ENCODE peak calls at places on chromosome 10, in eight cellular contexts. One of them, this sample, is unnamed.

GRCh38 chr10:105109164-105109563 is 468.1 kb downstream of the SORCS3 start:
- DNase-seq in heart right ventricle: no peak
- DNase-seq in cardiac muscle cell: no peak
- DNase-seq in brain microvascular endothelial cell: no peak
- DNase-seq in esophagus muscularis mucosa: no peak
- DNase-seq in heart left ventricle: no peak
- DNase-seq in neural progenitor cell: no peak
- DNase-seq in CD8-positive, alpha-beta T cell: no peak
- DNase-seq in this sample: no peak

GRCh38 chr10:70494966-70495365 is 16.4 kb downstream of the PALD1 start:
- DNase-seq in CD8-positive, alpha-beta T cell: no peak
- DNase-seq in esophagus muscularis mucosa: no peak
- DNase-seq in brain microvascular endothelial cell: no peak
- DNase-seq in neural progenitor cell: no peak
- DNase-seq in cardiac muscle cell: no peak
- DNase-seq in heart right ventricle: peak
- DNase-seq in heart left ventricle: no peak
- DNase-seq in this sample: no peak

GRCh38 chr10:75400163-75400768 is 1.3 kb downstream of the ZNF503 start:
- DNase-seq in heart left ventricle: no peak
- DNase-seq in neural progenitor cell: peak
- DNase-seq in heart right ventricle: no peak
- DNase-seq in esophagus muscularis mucosa: no peak
- DNase-seq in brain microvascular endothelial cell: no peak
- DNase-seq in cardiac muscle cell: peak
- DNase-seq in CD8-positive, alpha-beta T cell: no peak
- DNase-seq in this sample: peak

GRCh38 chr10:110206988-110207804 is at the start of gene MXI1:
- DNase-seq in esophagus muscularis mucosa: peak
- DNase-seq in neural progenitor cell: peak
- DNase-seq in heart right ventricle: peak
- DNase-seq in brain microvascular endothelial cell: peak
- DNase-seq in heart left ventricle: peak
- DNase-seq in CD8-positive, alpha-beta T cell: no peak
- DNase-seq in cardiac muscle cell: peak
- DNase-seq in this sample: peak

GRCh38 chr10:15518256-15518655 is 147.2 kb upstream of the FAM171A1 start:
- DNase-seq in cardiac muscle cell: peak
- DNase-seq in esophagus muscularis mucosa: no peak
- DNase-seq in neural progenitor cell: no peak
- DNase-seq in heart left ventricle: no peak
- DNase-seq in CD8-positive, alpha-beta T cell: no peak
- DNase-seq in heart right ventricle: no peak
- DNase-seq in brain microvascular endothelial cell: peak
- DNase-seq in this sample: peak

GRCh38 chr10:120456626-120457430 is at the start of gene PLPP4:
- DNase-seq in neural progenitor cell: peak
- DNase-seq in brain microvascular endothelial cell: peak
- DNase-seq in cardiac muscle cell: peak
- DNase-seq in CD8-positive, alpha-beta T cell: no peak
- DNase-seq in esophagus muscularis mucosa: peak
- DNase-seq in heart right ventricle: no peak
- DNase-seq in heart left ventricle: no peak
- DNase-seq in this sample: no peak

GRCh38 chr10:109978481-109978880 is 29.3 kb upstream of the ADD3 start:
- DNase-seq in cardiac muscle cell: peak
- DNase-seq in brain microvascular endothelial cell: peak
- DNase-seq in heart left ventricle: peak
- DNase-seq in esophagus muscularis mucosa: no peak
- DNase-seq in CD8-positive, alpha-beta T cell: peak
- DNase-seq in neural progenitor cell: peak
- DNase-seq in heart right ventricle: peak
- DNase-seq in this sample: peak

GRCh38 chr10:98790817-98791216 is 344.1 kb upstream of the HPS1 start:
- DNase-seq in esophagus muscularis mucosa: no peak
- DNase-seq in CD8-positive, alpha-beta T cell: no peak
- DNase-seq in neural progenitor cell: peak
- DNase-seq in cardiac muscle cell: peak
- DNase-seq in heart left ventricle: no peak
- DNase-seq in heart right ventricle: no peak
- DNase-seq in brain microvascular endothelial cell: no peak
- DNase-seq in this sample: no peak

GRCh38 chr10:11509036-11509435 is 102.4 kb downstream of the USP6NL start:
- DNase-seq in heart left ventricle: no peak
- DNase-seq in neural progenitor cell: peak
- DNase-seq in heart right ventricle: no peak
- DNase-seq in cardiac muscle cell: peak
- DNase-seq in CD8-positive, alpha-beta T cell: no peak
- DNase-seq in esophagus muscularis mucosa: no peak
- DNase-seq in brain microvascular endothelial cell: no peak
- DNase-seq in this sample: no peak

GRCh38 chr10:111082102-111082975 is 5.5 kb downstream of the ADRA2A start:
- DNase-seq in heart right ventricle: no peak
- DNase-seq in neural progenitor cell: no peak
- DNase-seq in cardiac muscle cell: no peak
- DNase-seq in brain microvascular endothelial cell: no peak
- DNase-seq in heart left ventricle: no peak
- DNase-seq in CD8-positive, alpha-beta T cell: no peak
- DNase-seq in esophagus muscularis mucosa: peak
- DNase-seq in this sample: no peak

GRCh38 chr10:34298371-34298818 is 516.7 kb downstream of the PARD3 start:
- DNase-seq in neural progenitor cell: no peak
- DNase-seq in CD8-positive, alpha-beta T cell: no peak
- DNase-seq in brain microvascular endothelial cell: no peak
- DNase-seq in heart right ventricle: no peak
- DNase-seq in heart left ventricle: no peak
- DNase-seq in cardiac muscle cell: no peak
- DNase-seq in esophagus muscularis mucosa: no peak
- DNase-seq in this sample: no peak

GRCh38 chr10:70853031-70853430 is 35.3 kb downstream of the PCBD1 start:
- DNase-seq in neural progenitor cell: no peak
- DNase-seq in heart left ventricle: no peak
- DNase-seq in CD8-positive, alpha-beta T cell: no peak
- DNase-seq in cardiac muscle cell: no peak
- DNase-seq in heart right ventricle: no peak
- DNase-seq in esophagus muscularis mucosa: no peak
- DNase-seq in brain microvascular endothelial cell: no peak
- DNase-seq in this sample: no peak

GRCh38 chr10:101441539-101442455 is 87.8 kb downstream of the BTRC start:
- DNase-seq in cardiac muscle cell: peak
- DNase-seq in neural progenitor cell: peak
- DNase-seq in brain microvascular endothelial cell: peak
- DNase-seq in esophagus muscularis mucosa: no peak
- DNase-seq in heart right ventricle: peak
- DNase-seq in heart left ventricle: peak
- DNase-seq in CD8-positive, alpha-beta T cell: no peak
- DNase-seq in this sample: peak

GRCh38 chr10:101438881-101439391 is 85.0 kb downstream of the BTRC start:
- DNase-seq in brain microvascular endothelial cell: no peak
- DNase-seq in CD8-positive, alpha-beta T cell: no peak
- DNase-seq in cardiac muscle cell: no peak
- DNase-seq in heart right ventricle: no peak
- DNase-seq in esophagus muscularis mucosa: no peak
- DNase-seq in heart left ventricle: no peak
- DNase-seq in neural progenitor cell: no peak
- DNase-seq in this sample: no peak

GRCh38 chr10:101436302-101436701 is 82.3 kb downstream of the BTRC start:
- DNase-seq in CD8-positive, alpha-beta T cell: no peak
- DNase-seq in neural progenitor cell: no peak
- DNase-seq in cardiac muscle cell: no peak
- DNase-seq in esophagus muscularis mucosa: no peak
- DNase-seq in heart left ventricle: no peak
- DNase-seq in heart right ventricle: no peak
- DNase-seq in brain microvascular endothelial cell: no peak
- DNase-seq in this sample: no peak
- H3K4me3 ChIP-seq in CD8-positive, alpha-beta T cell: no peak
- H3K4me3 ChIP-seq in neural progenitor cell: no peak
- H3K4me3 ChIP-seq in cardiac muscle cell: no peak
- H3K4me3 ChIP-seq in esophagus muscularis mucosa: no peak
- H3K4me3 ChIP-seq in heart left ventricle: no peak
- H3K4me3 ChIP-seq in heart right ventricle: no peak
- H3K4me3 ChIP-seq in brain microvascular endothelial cell: no peak
- H3K4me3 ChIP-seq in this sample: no peak

GRCh38 chr10:86956195-86956840 is 1.1 kb downstream of the MMRN2 start:
- DNase-seq in heart left ventricle: no peak
- DNase-seq in cardiac muscle cell: no peak
- DNase-seq in neural progenitor cell: no peak
- DNase-seq in brain microvascular endothelial cell: no peak
- DNase-seq in heart right ventricle: no peak
- DNase-seq in CD8-positive, alpha-beta T cell: no peak
- DNase-seq in esophagus muscularis mucosa: no peak
- DNase-seq in this sample: no peak

GRCh38 chr10:86956841-86957448 is 470 bp downstream of the MMRN2 start:
- DNase-seq in neural progenitor cell: no peak
- DNase-seq in esophagus muscularis mucosa: no peak
- DNase-seq in CD8-positive, alpha-beta T cell: no peak
- DNase-seq in cardiac muscle cell: no peak
- DNase-seq in heart right ventricle: no peak
- DNase-seq in brain microvascular endothelial cell: no peak
- DNase-seq in heart left ventricle: no peak
- DNase-seq in this sample: no peak

GRCh38 chr10:86958831-86959736 is 685 bp downstream of the SNCG start:
- DNase-seq in heart right ventricle: peak
- DNase-seq in CD8-positive, alpha-beta T cell: no peak
- DNase-seq in brain microvascular endothelial cell: peak
- DNase-seq in esophagus muscularis mucosa: no peak
- DNase-seq in neural progenitor cell: no peak
- DNase-seq in cardiac muscle cell: peak
- DNase-seq in heart left ventricle: peak
- DNase-seq in this sample: peak

GRCh38 chr10:86958109-86958830 is at the start of gene SNCG:
- DNase-seq in esophagus muscularis mucosa: no peak
- DNase-seq in heart left ventricle: peak
- DNase-seq in brain microvascular endothelial cell: no peak
- DNase-seq in cardiac muscle cell: peak
- DNase-seq in CD8-positive, alpha-beta T cell: no peak
- DNase-seq in neural progenitor cell: no peak
- DNase-seq in heart right ventricle: peak
- DNase-seq in this sample: no peak

GRCh38 chr10:86957471-86958108 is at the start of gene MMRN2:
- DNase-seq in heart left ventricle: peak
- DNase-seq in CD8-positive, alpha-beta T cell: no peak
- DNase-seq in cardiac muscle cell: peak
- DNase-seq in esophagus muscularis mucosa: no peak
- DNase-seq in neural progenitor cell: no peak
- DNase-seq in brain microvascular endothelial cell: no peak
- DNase-seq in heart right ventricle: peak
- DNase-seq in this sample: no peak
- TF ChIP-seq CTCF in heart left ventricle: no peak
- TF ChIP-seq CTCF in CD8-positive, alpha-beta T cell: no peak
- TF ChIP-seq CTCF in cardiac muscle cell: no peak
- TF ChIP-seq CTCF in esophagus muscularis mucosa: no peak
- TF ChIP-seq CTCF in neural progenitor cell: no peak
- TF ChIP-seq CTCF in brain microvascular endothelial cell: no peak
- TF ChIP-seq CTCF in heart right ventricle: no peak
- TF ChIP-seq CTCF in this sample: no peak

DNA sequence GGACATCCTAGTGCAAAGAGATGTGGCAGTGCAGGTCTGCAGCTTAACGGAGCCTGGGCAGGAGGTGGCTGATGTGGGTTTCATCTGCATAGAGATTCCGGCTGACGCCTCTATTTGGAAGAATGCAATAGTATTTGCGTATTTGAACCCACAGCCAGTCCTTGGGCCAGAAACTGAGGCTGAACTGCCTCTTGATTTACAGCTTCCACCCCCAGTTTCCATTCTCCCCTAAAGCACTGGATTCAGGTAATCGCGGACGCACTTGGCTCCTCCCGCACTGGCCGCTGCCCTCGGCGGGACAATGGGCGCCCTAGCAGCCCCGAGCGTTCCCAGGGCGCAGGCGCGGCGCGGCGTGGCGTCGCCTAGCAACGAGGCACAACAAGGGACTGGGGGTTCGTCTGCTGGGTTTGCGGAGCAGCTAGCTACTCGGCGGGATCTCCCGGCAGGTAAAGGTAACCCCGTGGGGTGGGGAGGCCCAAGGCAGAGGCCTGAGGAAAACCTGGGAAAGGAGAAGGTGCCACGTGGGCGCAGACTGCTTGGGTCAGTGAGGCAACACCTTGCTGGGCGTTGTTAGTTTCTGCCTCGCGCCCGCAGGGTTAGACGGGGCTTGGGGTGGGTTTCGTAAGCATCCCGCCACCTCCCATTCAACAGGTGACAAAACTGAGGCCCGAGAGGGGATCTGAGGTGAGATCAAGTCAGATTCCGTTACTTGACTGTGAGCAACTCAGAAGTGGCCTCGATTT is at the start of gene ARMC3:
- DNase-seq in neural progenitor cell: peak
- DNase-seq in esophagus muscularis mucosa: no peak
- DNase-seq in heart left ventricle: peak
- DNase-seq in CD8-positive, alpha-beta T cell: peak
- DNase-seq in cardiac muscle cell: peak
- DNase-seq in heart right ventricle: peak
- DNase-seq in brain microvascular endothelial cell: peak
- DNase-seq in this sample: peak
- H3K4me3 ChIP-seq in neural progenitor cell: peak
- H3K4me3 ChIP-seq in esophagus muscularis mucosa: peak
- H3K4me3 ChIP-seq in heart left ventricle: peak
- H3K4me3 ChIP-seq in CD8-positive, alpha-beta T cell: peak
- H3K4me3 ChIP-seq in cardiac muscle cell: peak
- H3K4me3 ChIP-seq in heart right ventricle: peak
- H3K4me3 ChIP-seq in brain microvascular endothelial cell: peak
- H3K4me3 ChIP-seq in this sample: peak

GRCh38 chr10:49417311-49418052 is 21.6 kb upstream of the DRGX start:
- DNase-seq in cardiac muscle cell: no peak
- DNase-seq in heart left ventricle: no peak
- DNase-seq in CD8-positive, alpha-beta T cell: no peak
- DNase-seq in heart right ventricle: no peak
- DNase-seq in esophagus muscularis mucosa: no peak
- DNase-seq in neural progenitor cell: no peak
- DNase-seq in brain microvascular endothelial cell: no peak
- DNase-seq in this sample: no peak

GRCh38 chr10:49415109-49415508 is 19.2 kb upstream of the DRGX start:
- DNase-seq in neural progenitor cell: no peak
- DNase-seq in heart right ventricle: no peak
- DNase-seq in heart left ventricle: no peak
- DNase-seq in CD8-positive, alpha-beta T cell: no peak
- DNase-seq in brain microvascular endothelial cell: no peak
- DNase-seq in esophagus muscularis mucosa: no peak
- DNase-seq in cardiac muscle cell: no peak
- DNase-seq in this sample: no peak

GRCh38 chr10:49412571-49412970 is 16.7 kb upstream of the DRGX start:
- DNase-seq in CD8-positive, alpha-beta T cell: no peak
- DNase-seq in heart right ventricle: no peak
- DNase-seq in heart left ventricle: no peak
- DNase-seq in esophagus muscularis mucosa: no peak
- DNase-seq in cardiac muscle cell: no peak
- DNase-seq in neural progenitor cell: no peak
- DNase-seq in brain microvascular endothelial cell: no peak
- DNase-seq in this sample: no peak

GRCh38 chr10:49415846-49416245 is 20.0 kb upstream of the DRGX start:
- DNase-seq in CD8-positive, alpha-beta T cell: no peak
- DNase-seq in heart right ventricle: no peak
- DNase-seq in brain microvascular endothelial cell: no peak
- DNase-seq in neural progenitor cell: no peak
- DNase-seq in cardiac muscle cell: no peak
- DNase-seq in heart left ventricle: no peak
- DNase-seq in esophagus muscularis mucosa: no peak
- DNase-seq in this sample: no peak

DNA sequence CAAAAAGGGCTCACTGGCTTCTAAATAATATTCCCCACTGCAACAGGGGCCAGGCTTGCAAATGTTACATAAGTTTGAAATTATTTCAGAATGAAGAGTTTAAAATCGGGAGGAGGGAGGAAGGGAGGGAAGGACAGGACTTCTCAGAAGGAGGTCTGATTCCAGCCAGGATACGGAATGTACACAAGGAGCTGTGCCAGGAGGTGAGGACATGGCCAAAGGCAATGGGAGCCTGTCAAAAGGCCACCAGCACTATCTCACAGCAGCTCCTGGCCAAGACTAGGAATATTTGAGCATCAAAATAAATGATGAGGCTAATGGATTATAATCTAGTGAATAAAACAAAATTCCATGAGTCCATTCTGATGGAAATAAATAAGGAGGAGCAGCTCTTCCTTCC is 18.6 kb upstream of the DRGX start:
- DNase-seq in CD8-positive, alpha-beta T cell: no peak
- DNase-seq in esophagus muscularis mucosa: no peak
- DNase-seq in brain microvascular endothelial cell: no peak
- DNase-seq in heart left ventricle: no peak
- DNase-seq in heart right ventricle: no peak
- DNase-seq in cardiac muscle cell: no peak
- DNase-seq in neural progenitor cell: no peak
- DNase-seq in this sample: no peak
- TF ChIP-seq CTCF in CD8-positive, alpha-beta T cell: no peak
- TF ChIP-seq CTCF in esophagus muscularis mucosa: no peak
- TF ChIP-seq CTCF in brain microvascular endothelial cell: no peak
- TF ChIP-seq CTCF in heart left ventricle: no peak
- TF ChIP-seq CTCF in heart right ventricle: no peak
- TF ChIP-seq CTCF in cardiac muscle cell: no peak
- TF ChIP-seq CTCF in neural progenitor cell: no peak
- TF ChIP-seq CTCF in this sample: no peak

This sample was measured in AG10803.